ENCODE peak calls at places on chromosomes 5 and 9, in eight cellular contexts. M, J, I, S, B, R, V and O are unnamed samples.

GRCh38 chr5:114362197-114362976 is 517 bp downstream of the KCNN2 start:
- DNase-seq in M (no peak), J (peak), I (peak), S (no peak), B (no peak), R (peak), V (peak), O (peak)

GRCh38 chr5:154520861-154521453 is 42.9 kb upstream of the HAND1 start:
- DNase-seq in M (peak), J (peak), I (no peak), S (peak), B (peak), R (peak), V (peak), O (peak)

GRCh38 chr9:79946718-79947117 is 375.0 kb downstream of the TLE4 start:
- DNase-seq in M (no peak), J (no peak), I (peak), S (no peak), B (no peak), R (peak), V (peak), O (peak)

GRCh38 chr5:123389794-123390193 is 33.4 kb downstream of the CEP120 start:
- DNase-seq in M (no peak), J (no peak), I (no peak), S (no peak), B (no peak), R (no peak), V (no peak), O (no peak)

GRCh38 chr5:109829331-109829730 is 139.6 kb downstream of the MAN2A1 start:
- DNase-seq in M (no peak), J (no peak), I (peak), S (no peak), B (no peak), R (no peak), V (no peak), O (no peak)

GRCh38 chr9:132168347-132168746 is 6.5 kb downstream of the NTNG2 start:
- DNase-seq in M (no peak), J (no peak), I (peak), S (peak), B (no peak), R (no peak), V (no peak), O (no peak)

GRCh38 chr5:179135006-179135405 is 74.8 kb downstream of the ZNF354C start:
- DNase-seq in M (no peak), J (no peak), I (no peak), S (no peak), B (no peak), R (no peak), V (no peak), O (no peak)

GRCh38 chr5:178778919-178779318 is 48.5 kb upstream of the ZNF354A start:
- DNase-seq in M (no peak), J (no peak), I (no peak), S (no peak), B (no peak), R (no peak), V (no peak), O (no peak)

GRCh38 chr5:81232449-81233079 is 558 bp upstream of the CKMT2 start:
- DNase-seq in M (no peak), J (peak), I (no peak), S (no peak), B (peak), R (peak), V (peak), O (no peak)

GRCh38 chr9:87503970-87504369 is 6.3 kb downstream of the DAPK1 start:
- DNase-seq in M (no peak), J (no peak), I (no peak), S (no peak), B (no peak), R (no peak), V (no peak), O (no peak)

GRCh38 chr5:180059326-180059725 is 12.2 kb downstream of the RNF130 start:
- DNase-seq in M (no peak), J (no peak), I (peak), S (no peak), B (no peak), R (no peak), V (no peak), O (no peak)

GRCh38 chr5:141338538-141339306 is at the start of gene PCDHGA2:
- DNase-seq in M (peak), J (peak), I (peak), S (peak), B (peak), R (peak), V (no peak), O (peak)

GRCh38 chr9:96868709-96869108 is 14.4 kb upstream of the ZNF782 start:
- DNase-seq in M (no peak), J (no peak), I (no peak), S (peak), B (no peak), R (no peak), V (no peak), O (no peak)

GRCh38 chr9:37035472-37036236 is 1.6 kb upstream of the PAX5 start:
- DNase-seq in M (no peak), J (no peak), I (peak), S (no peak), B (peak), R (peak), V (peak), O (no peak)

GRCh38 chr5:177473461-177473991 is at the start of gene DBN1:
- DNase-seq in M (no peak), J (peak), I (no peak), S (peak), B (peak), R (no peak), V (peak), O (peak)

GRCh38 chr9:127449332-127449966 is 1.8 kb downstream of the RPL12 start:
- DNase-seq in M (no peak), J (peak), I (no peak), S (no peak), B (no peak), R (peak), V (no peak), O (peak)

GRCh38 chr5:113329981-113330380 is 104.8 kb downstream of the TSSK1B start:
- DNase-seq in M (no peak), J (no peak), I (no peak), S (no peak), B (no peak), R (no peak), V (no peak), O (no peak)

GRCh38 chr9:135304886-135305285 is 174.7 kb upstream of the PPP1R26 start:
- DNase-seq in M (no peak), J (no peak), I (no peak), S (no peak), B (no peak), R (no peak), V (no peak), O (no peak)

GRCh38 chr5:91434348-91434747 is 51.2 kb upstream of the ARRDC3 start:
- DNase-seq in M (no peak), J (no peak), I (no peak), S (no peak), B (no peak), R (no peak), V (no peak), O (no peak)

GRCh38 chr5:98461485-98461884 is 312.0 kb upstream of the RGMB start:
- DNase-seq in M (no peak), J (no peak), I (no peak), S (no peak), B (no peak), R (peak), V (no peak), O (no peak)

GRCh38 chr9:96661711-96662110 is 6.6 kb upstream of the PRXL2C start:
- DNase-seq in M (peak), J (peak), I (peak), S (no peak), B (no peak), R (peak), V (peak), O (no peak)

GRCh38 chr9:35519697-35520403 is 29.9 kb downstream of the RUSC2 start:
- DNase-seq in M (no peak), J (peak), I (peak), S (no peak), B (no peak), R (no peak), V (no peak), O (peak)
- H3K9ac ChIP-seq in M (no peak), J (peak), I (peak), S (no peak), B (no peak), R (no peak), V (peak), O (peak)

DNA sequence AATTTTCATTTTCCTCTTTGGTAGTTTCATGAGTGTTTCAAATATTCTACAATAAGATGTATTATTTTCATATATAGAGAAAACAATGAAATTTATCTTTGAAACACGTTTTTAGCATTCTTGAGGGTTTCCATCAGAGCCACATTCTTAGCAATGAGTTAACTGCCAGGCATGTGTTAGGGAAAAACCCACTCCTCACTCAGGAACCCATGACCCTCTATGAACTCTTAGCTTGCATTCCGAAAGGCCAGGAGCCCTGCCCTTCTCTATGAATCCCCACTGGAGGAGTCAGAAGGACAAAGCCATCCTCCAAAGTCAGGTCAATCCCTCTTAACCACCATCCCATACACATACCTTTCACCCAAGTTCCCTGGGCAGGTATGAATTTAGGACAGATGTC is 57.5 kb downstream of the ADAMTS12 start:
- DNase-seq in M (no peak), J (no peak), I (peak), S (no peak), B (no peak), R (peak), V (peak), O (peak)
- H3K9ac ChIP-seq in M (no peak), J (no peak), I (peak), S (no peak), B (no peak), R (no peak), V (no peak), O (no peak)

GRCh38 chr9:3732077-3733038 is 206.6 kb upstream of the RFX3 start:
- DNase-seq in M (peak), J (peak), I (peak), S (peak), B (peak), R (peak), V (peak), O (peak)
- H3K9ac ChIP-seq in M (no peak), J (peak), I (peak), S (peak), B (no peak), R (no peak), V (peak), O (peak)

GRCh38 chr5:158382473-158382872 is 523.5 kb upstream of the CLINT1 start:
- DNase-seq in M (no peak), J (peak), I (peak), S (peak), B (peak), R (peak), V (peak), O (peak)
- H3K9ac ChIP-seq in M (no peak), J (peak), I (peak), S (peak), B (no peak), R (no peak), V (peak), O (peak)

GRCh38 chr9:19192213-19193028 is 38.1 kb upstream of the DENND4C start:
- DNase-seq in M (no peak), J (no peak), I (no peak), S (no peak), B (no peak), R (no peak), V (no peak), O (no peak)
- H3K9ac ChIP-seq in M (no peak), J (no peak), I (no peak), S (no peak), B (no peak), R (no peak), V (no peak), O (no peak)